ENCODE peak calls at places on chromosome 12, in six cellular contexts. C, K, P, Z, E and R are unnamed samples.

GRCh38 chr12:42794811-42795210 is 205.3 kb upstream of the PRICKLE1 start:
- DNase-seq in C (no peak), K (no peak), P (no peak), Z (no peak), E (no peak), R (no peak)

GRCh38 chr12:88305491-88305890 is 163.4 kb downstream of the TMTC3 start:
- DNase-seq in C (no peak), K (no peak), P (no peak), Z (no peak), E (no peak), R (no peak)

GRCh38 chr12:90959538-90960139 is 4.7 kb upstream of the CCER1 start:
- DNase-seq in C (no peak), K (no peak), P (no peak), Z (no peak), E (no peak), R (peak; percentile 29)

GRCh38 chr12:31804185-31804504 is 75.3 kb upstream of the AMN1 start:
- DNase-seq in C (no peak), K (no peak), P (no peak), Z (no peak), E (no peak), R (no peak)

GRCh38 chr12:129109174-129110001 is 256.1 kb downstream of the GLT1D1 start:
- DNase-seq in C (no peak), K (no peak), P (no peak), Z (no peak), E (no peak), R (no peak)

GRCh38 chr12:96327346-96327745 is 72.9 kb downstream of the CDK17 start:
- DNase-seq in C (no peak), K (no peak), P (no peak), Z (no peak), E (peak; percentile 43), R (no peak)

GRCh38 chr12:85559534-85559933 is 276.7 kb downstream of the RASSF9 start:
- DNase-seq in C (no peak), K (no peak), P (no peak), Z (no peak), E (no peak), R (no peak)

GRCh38 chr12:116441292-116441691 is 117.9 kb upstream of the MAP1LC3B2 start:
- DNase-seq in C (no peak), K (no peak), P (no peak), Z (no peak), E (no peak), R (no peak)

GRCh38 chr12:76037130-76038105 is 5.8 kb upstream of the PHLDA1 start:
- DNase-seq in C (no peak), K (no peak), P (no peak), Z (no peak), E (peak; percentile 34), R (peak; percentile 48)

GRCh38 chr12:58087428-58088117 is 146.2 kb downstream of the ATP23 start:
- DNase-seq in C (no peak), K (no peak), P (no peak), Z (no peak), E (no peak), R (no peak)

GRCh38 chr12:31522607-31523006 is 68.3 kb downstream of the DENND5B start:
- DNase-seq in C (no peak), K (no peak), P (no peak), Z (no peak), E (no peak), R (no peak)

DNA sequence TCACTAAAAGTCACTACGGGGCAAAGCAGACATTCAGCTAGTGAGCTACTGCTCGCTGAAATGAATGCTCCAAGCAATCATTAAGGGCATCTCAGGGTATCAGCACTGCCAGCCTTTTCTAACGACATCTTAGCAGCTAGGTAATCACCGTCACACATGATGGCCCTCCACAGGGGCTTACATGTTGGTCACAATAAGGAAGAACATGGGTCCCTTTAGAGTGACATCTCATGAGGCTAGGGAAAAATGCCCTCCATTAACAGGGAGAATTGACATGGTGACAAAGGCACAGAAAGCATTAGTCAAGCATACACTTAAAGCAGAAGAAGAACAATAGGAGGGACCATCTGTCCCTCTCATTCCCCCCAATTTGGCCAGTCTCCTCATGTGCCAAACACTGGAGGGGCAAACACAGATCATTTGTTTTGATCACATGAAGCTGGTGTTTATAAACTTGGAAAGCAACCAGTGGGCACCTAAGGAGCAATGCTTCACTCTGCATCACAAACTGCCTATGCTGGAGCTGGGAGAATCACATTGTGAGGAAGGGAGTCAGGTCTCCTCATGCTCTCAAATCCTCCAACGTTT is 78.0 kb downstream of the GRIP1 start:
- DNase-seq in C (no peak), K (no peak), P (no peak), Z (no peak), E (no peak), R (no peak)
- TF ChIP-seq EP300 in C (no peak), K (no peak), P (no peak), Z (no peak), E (no peak), R (no peak)

GRCh38 chr12:104533134-104533533 is 76.4 kb downstream of the CHST11 start:
- DNase-seq in C (no peak), K (no peak), P (no peak), Z (no peak), E (no peak), R (no peak)

GRCh38 chr12:104535383-104535782 is 78.6 kb downstream of the CHST11 start:
- DNase-seq in C (no peak), K (no peak), P (no peak), Z (no peak), E (no peak), R (no peak)

GRCh38 chr12:104534857-104535248 is 78.1 kb downstream of the CHST11 start:
- DNase-seq in C (no peak), K (no peak), P (no peak), Z (no peak), E (no peak), R (no peak)

GRCh38 chr12:104536841-104537240 is 80.1 kb downstream of the CHST11 start:
- DNase-seq in C (no peak), K (no peak), P (no peak), Z (no peak), E (no peak), R (no peak)

GRCh38 chr12:104534162-104534856 is 77.6 kb downstream of the CHST11 start:
- DNase-seq in C (no peak), K (no peak), P (no peak), Z (no peak), E (no peak), R (no peak)
- TF ChIP-seq EP300 in C (no peak), K (no peak), P (no peak), Z (no peak), E (no peak), R (no peak)

GRCh38 chr12:98403385-98403784 is 112.0 kb upstream of the TMPO start:
- DNase-seq in C (no peak), K (no peak), P (no peak), Z (no peak), E (no peak), R (no peak)
- TF ChIP-seq EP300 in C (no peak), K (no peak), P (no peak), Z (no peak), E (no peak), R (no peak)

GRCh38 chr12:80778005-80778541 is 61.4 kb downstream of the MYF5 start:
- DNase-seq in C (peak; percentile 39), K (peak; percentile 33), P (peak; percentile 15), Z (no peak), E (peak; percentile 99), R (peak; percentile 55)
- TF ChIP-seq EP300 in C (no peak), K (no peak), P (peak; percentile 32), Z (no peak), E (peak; percentile 92), R (no peak)

GRCh38 chr12:98490491-98491453 is 24.6 kb upstream of the TMPO start:
- DNase-seq in C (peak; percentile 91), K (peak; percentile 91), P (peak; percentile 82), Z (peak; percentile 94), E (peak; percentile 64), R (peak; percentile 67)
- TF ChIP-seq EP300 in C (no peak), K (no peak), P (peak; percentile 15), Z (peak; percentile 76), E (no peak), R (no peak)

DNA sequence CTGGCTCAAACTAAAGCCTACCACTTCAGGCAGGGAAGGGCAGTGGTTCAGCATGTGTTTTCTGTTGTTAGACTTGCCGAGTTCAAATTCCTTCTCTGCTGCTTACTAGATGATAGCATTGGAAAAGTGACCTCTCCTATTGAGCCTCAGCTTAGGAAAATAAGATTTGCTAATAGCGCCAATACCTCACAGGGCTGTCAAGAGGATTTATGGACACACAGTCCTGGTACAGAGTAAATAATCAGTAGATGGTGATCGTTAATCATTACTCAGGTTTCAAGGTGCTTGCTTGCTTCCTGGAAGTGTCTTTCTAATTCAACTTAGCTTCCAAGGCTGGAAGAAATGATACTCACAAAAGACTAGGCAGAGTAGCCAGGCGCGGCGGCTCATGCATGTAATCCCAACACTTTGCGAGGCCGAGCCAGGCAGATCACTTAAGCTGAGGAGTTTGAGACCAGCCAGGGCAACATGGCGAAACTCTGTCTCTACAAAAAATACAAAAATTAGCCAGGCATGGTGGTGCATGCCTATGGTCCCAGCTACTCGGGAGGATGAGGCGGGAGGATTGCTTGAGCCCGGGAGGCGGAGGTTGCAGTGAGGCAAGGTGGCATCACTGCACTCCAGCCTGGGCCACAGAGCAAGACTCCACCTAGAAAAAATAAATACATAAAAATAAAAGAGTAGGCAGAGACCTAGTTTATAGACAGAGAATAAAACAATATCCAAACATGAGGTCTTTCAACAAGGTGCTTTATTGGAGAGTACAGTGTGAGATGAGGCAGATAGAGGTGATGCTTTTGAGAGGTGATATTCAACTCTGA is 6.0 kb downstream of the PLA2G1B start:
- DNase-seq in C (peak; percentile 23), K (peak; percentile 51), P (no peak), Z (no peak), E (no peak), R (no peak)
- TF ChIP-seq EP300 in C (no peak), K (no peak), P (no peak), Z (no peak), E (no peak), R (no peak)

GRCh38 chr12:15910864-15911696 is at the start of gene DERA:
- DNase-seq in C (peak; percentile 92), K (peak; percentile 87), P (peak; percentile 52), Z (peak; percentile 38), E (no peak), R (peak; percentile 83)
- TF ChIP-seq EP300 in C (no peak), K (no peak), P (no peak), Z (no peak), E (no peak), R (no peak)

GRCh38 chr12:122082621-122083356 is 4.2 kb downstream of the MLXIP start:
- DNase-seq in C (no peak), K (no peak), P (no peak), Z (no peak), E (no peak), R (no peak)
- TF ChIP-seq EP300 in C (no peak), K (no peak), P (no peak), Z (no peak), E (no peak), R (no peak)

GRCh38 chr12:4892418-4892817 is 17.3 kb upstream of the KCNA1 start:
- DNase-seq in C (no peak), K (no peak), P (no peak), Z (no peak), E (no peak), R (no peak)
- TF ChIP-seq EP300 in C (no peak), K (no peak), P (no peak), Z (no peak), E (no peak), R (no peak)